ENCODE peak calls at places on chromosomes 5 and 9, in seven cellular contexts. J is activated CD4-positive, alpha-beta T cell treated with anti-CD3 and anti-CD28 coated beads, Interleukin-2, amount 50 U/mL, for 4 hours; D is T-helper 2 cell; Q is ecto neural progenitor cell; U is astrocyte of the spinal cord; L is A549; Y is heart left ventricle. G is an unnamed sample.

GRCh38 chr9:3337515-3337914 is 188.3 kb downstream of the RFX3 start:
- DNase-seq in U (peak), Q (no peak), L (no peak), J (no peak), D (no peak), Y (no peak), G (no peak)

GRCh38 chr5:151362970-151363369 is 15.6 kb upstream of the SLC36A2 start:
- DNase-seq in J (no peak), D (no peak), Y (no peak), U (no peak), L (no peak), Q (no peak), G (no peak)

GRCh38 chr9:129201289-129201688 is 23.2 kb upstream of the IER5L start:
- DNase-seq in Y (no peak), Q (no peak), J (no peak), U (no peak), L (no peak), D (no peak), G (no peak)

GRCh38 chr5:154460172-154460571 is 14.4 kb downstream of the SAP30L start:
- DNase-seq in Y (no peak), L (no peak), J (no peak), Q (no peak), D (no peak), U (no peak), G (no peak)

GRCh38 chr5:80860934-80861613 is 99.1 kb upstream of the RASGRF2 start:
- DNase-seq in L (no peak), D (no peak), Q (no peak), U (peak), Y (no peak), J (no peak), G (no peak)

GRCh38 chr5:15326932-15327331 is 173.0 kb upstream of the FBXL7 start:
- DNase-seq in L (no peak), Y (no peak), J (no peak), U (no peak), D (no peak), Q (no peak), G (no peak)

GRCh38 chr9:93978498-93978897 is 23.3 kb upstream of the BARX1 start:
- DNase-seq in Y (no peak), Q (no peak), D (no peak), J (no peak), L (no peak), U (no peak), G (no peak)

GRCh38 chr5:50792845-50793244 is 126.4 kb downstream of the PARP8 start:
- DNase-seq in J (no peak), L (no peak), Q (no peak), Y (no peak), U (no peak), D (no peak), G (no peak)

G was measured in body of pancreas.